ENCODE peak calls at places on chromosome 20, in nine cellular contexts. D, B, W, X, M, Y, O, N and J are unnamed samples.

GRCh38 chr20:3239026-3239866 is at the start of gene SLC4A11:
- DNase-seq in D (peak), B (peak), W (peak), X (no peak), M (peak), Y (peak), O (peak), N (peak), J (no peak)

GRCh38 chr20:2599265-2600060 is 53.0 kb upstream of the NOP56 start:
- DNase-seq in D (no peak), B (peak), W (no peak), X (no peak), M (no peak), Y (peak), O (peak), N (no peak), J (no peak)

GRCh38 chr20:58071500-58071804 is 157.0 kb downstream of the ANKRD60 start:
- DNase-seq in D (no peak), B (no peak), W (no peak), X (no peak), M (no peak), Y (no peak), O (no peak), N (no peak), J (no peak)

GRCh38 chr20:56995635-56996075 is 270.8 kb downstream of the BMP7 start:
- DNase-seq in D (peak), B (peak), W (peak), X (no peak), M (peak), Y (no peak), O (peak), N (no peak), J (no peak)

GRCh38 chr20:1477896-1478490 is 11.3 kb upstream of the NSFL1C start:
- DNase-seq in D (no peak), B (no peak), W (no peak), X (no peak), M (no peak), Y (no peak), O (no peak), N (no peak), J (no peak)

GRCh38 chr20:29427201-29428060 is 1830.0 kb upstream of the DEFB115 start:
- DNase-seq in D (no peak), B (no peak), W (no peak), X (no peak), M (no peak), Y (no peak), O (no peak), N (no peak), J (no peak)

GRCh38 chr20:58716476-58717277 is 24.1 kb downstream of the NPEPL1 start:
- DNase-seq in D (peak), B (peak), W (no peak), X (no peak), M (peak), Y (peak), O (peak), N (no peak), J (no peak)

GRCh38 chr20:56289652-56290051 is 41.1 kb downstream of the MC3R start:
- DNase-seq in D (no peak), B (no peak), W (no peak), X (no peak), M (no peak), Y (no peak), O (no peak), N (no peak), J (no peak)

GRCh38 chr20:17822039-17822438 is 122.3 kb downstream of the BANF2 start:
- DNase-seq in D (peak), B (no peak), W (peak), X (no peak), M (peak), Y (peak), O (no peak), N (no peak), J (no peak)

GRCh38 chr20:57671662-57672061 is 38.2 kb downstream of the PMEPA1 start:
- DNase-seq in D (peak), B (no peak), W (peak), X (no peak), M (no peak), Y (no peak), O (no peak), N (no peak), J (no peak)

GRCh38 chr20:23007462-23007861 is 27.6 kb upstream of the SSTR4 start:
- DNase-seq in D (no peak), B (no peak), W (no peak), X (no peak), M (no peak), Y (no peak), O (no peak), N (no peak), J (no peak)

GRCh38 chr20:3235661-3236324 is 3.2 kb downstream of the SLC4A11 start:
- DNase-seq in D (peak), B (no peak), W (peak), X (no peak), M (no peak), Y (no peak), O (no peak), N (peak), J (no peak)

GRCh38 chr20:21352703-21353102 is 44.6 kb downstream of the NKX2-4 start:
- DNase-seq in D (no peak), B (no peak), W (peak), X (no peak), M (peak), Y (no peak), O (no peak), N (peak), J (peak)

GRCh38 chr20:43448748-43449535 is 8.8 kb upstream of the SRSF6 start:
- DNase-seq in D (peak), B (peak), W (peak), X (no peak), M (peak), Y (peak), O (peak), N (peak), J (no peak)

GRCh38 chr20:37262516-37262915 is 902 bp upstream of the GHRH start:
- DNase-seq in D (no peak), B (no peak), W (no peak), X (no peak), M (no peak), Y (no peak), O (no peak), N (no peak), J (no peak)

GRCh38 chr20:15895126-15895525 is 678.1 kb downstream of the KIF16B start:
- DNase-seq in D (no peak), B (no peak), W (no peak), X (no peak), M (no peak), Y (no peak), O (no peak), N (no peak), J (no peak)

DNA sequence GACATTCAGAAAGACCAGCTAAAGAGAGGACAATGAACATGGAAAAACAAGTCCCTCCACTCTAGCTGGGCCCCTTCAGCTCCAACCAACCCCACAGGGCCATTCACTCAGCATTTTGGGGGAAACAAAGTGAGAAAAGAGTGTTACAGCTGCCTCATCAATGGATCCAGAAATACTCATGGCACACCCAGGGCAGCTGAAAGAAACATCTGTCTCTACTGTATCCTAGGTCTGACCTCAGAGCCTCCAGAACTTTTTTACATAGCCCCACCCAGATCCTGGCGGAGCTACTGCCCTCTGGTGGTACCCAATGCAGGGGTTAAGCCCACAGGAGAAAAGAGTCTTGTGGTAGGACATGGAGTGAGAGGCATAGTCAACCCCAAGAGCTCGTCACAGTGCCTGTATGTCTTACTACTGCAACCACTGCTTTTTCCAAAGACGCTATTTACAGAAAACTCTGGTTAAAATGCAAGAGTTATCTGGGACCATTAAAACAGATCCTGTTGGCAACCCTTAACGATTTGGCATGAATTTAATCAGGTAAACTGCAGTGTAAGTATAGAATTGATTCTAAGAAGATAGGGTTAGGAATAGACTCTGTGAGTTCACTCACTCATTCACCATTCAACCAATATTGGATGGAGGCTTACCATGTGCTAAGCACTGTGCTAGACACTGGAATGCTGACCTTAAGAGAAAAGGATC is 37.4 kb upstream of the FAM83C start:
- DNase-seq in D (peak), B (peak), W (peak), X (no peak), M (peak), Y (peak), O (peak), N (no peak), J (no peak)
- TF ChIP-seq CTCF in D (peak), B (peak), W (peak), X (no peak), M (peak), Y (peak), O (peak), N (peak), J (peak)

DNA sequence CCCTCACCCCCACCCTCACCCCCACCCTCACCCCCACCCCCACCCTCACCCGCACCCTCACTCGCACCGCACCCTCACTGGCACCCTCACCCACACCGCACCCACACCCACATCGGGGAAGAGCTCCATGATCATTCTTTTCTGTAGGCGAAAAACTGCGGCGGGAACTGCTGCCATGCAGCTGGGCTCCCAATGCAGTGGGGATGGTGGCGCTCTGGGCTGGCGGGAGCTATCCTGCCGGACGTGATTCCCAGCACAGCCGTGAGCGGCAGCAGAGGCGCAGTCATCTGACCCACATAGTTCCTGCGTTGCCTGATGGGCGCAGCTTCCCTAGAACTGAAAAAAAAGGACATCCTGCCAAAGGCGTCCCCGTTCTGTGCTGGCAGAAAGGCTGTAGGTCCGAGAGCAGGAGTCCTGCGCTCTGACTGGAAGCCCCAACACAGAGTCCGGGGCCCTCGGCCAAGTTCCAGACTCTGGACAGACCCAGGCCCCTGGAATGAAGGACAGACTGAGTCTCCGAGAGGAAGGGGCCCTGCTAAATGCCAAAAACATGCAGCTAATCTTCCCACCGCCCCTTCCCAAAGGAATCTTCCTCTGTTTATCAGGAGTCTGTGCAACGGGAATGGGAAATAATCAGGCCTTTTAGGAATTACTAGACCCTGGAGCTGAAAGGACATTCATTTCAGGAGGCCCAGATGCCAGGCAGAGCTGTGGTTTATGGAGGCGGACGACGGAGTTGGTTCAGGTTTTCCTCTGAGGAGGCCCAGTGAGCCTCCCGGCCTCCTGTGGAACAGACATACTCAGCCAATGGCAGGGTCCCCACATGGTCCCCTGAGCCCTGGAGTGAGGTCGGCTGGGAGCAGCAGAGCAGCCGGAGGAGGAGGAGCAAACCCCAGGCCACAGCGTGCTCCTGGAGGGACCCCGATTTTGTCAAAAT is 14.1 kb upstream of the TCFL5 start:
- DNase-seq in D (no peak), B (peak), W (peak), X (peak), M (peak), Y (peak), O (peak), N (peak), J (no peak)
- H3K4me3 ChIP-seq in D (no peak), B (no peak), W (no peak), X (no peak), M (peak), Y (no peak), O (no peak), N (no peak), J (no peak)

DNA sequence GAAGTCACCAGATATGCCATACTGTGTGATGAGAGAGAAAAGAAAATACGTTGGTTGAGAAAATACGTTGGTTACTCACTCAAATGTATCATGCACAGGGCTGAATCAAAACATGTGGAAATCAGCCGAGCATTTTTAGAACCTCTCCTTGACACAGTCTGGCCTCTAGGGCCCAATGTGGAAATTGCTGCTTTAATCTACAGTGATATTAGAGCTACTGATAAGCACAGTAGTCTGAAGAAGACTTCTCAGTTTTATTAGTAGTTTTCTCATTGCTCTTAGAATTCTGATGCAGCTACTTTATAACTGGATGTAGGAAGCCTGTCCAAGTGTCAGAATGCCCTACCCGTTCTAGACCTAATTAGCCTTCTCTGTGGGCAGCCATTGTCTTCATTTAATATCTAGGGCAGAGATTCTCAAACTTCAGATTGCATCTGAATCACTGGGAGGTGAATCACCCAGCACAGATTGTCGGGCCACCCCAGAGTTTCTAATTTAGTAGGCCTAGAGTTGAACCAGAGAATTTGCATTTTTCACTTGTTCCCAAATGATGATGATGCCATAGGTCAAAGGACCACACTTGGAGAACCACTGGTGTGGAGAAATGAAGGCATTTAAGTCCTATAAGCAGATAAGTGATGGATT is 229.1 kb downstream of the PLCB1 start:
- DNase-seq in D (peak), B (no peak), W (peak), X (no peak), M (no peak), Y (no peak), O (no peak), N (no peak), J (no peak)
- TF ChIP-seq CTCF in D (peak), B (no peak), W (no peak), X (no peak), M (no peak), Y (no peak), O (no peak), N (no peak), J (no peak)

DNA sequence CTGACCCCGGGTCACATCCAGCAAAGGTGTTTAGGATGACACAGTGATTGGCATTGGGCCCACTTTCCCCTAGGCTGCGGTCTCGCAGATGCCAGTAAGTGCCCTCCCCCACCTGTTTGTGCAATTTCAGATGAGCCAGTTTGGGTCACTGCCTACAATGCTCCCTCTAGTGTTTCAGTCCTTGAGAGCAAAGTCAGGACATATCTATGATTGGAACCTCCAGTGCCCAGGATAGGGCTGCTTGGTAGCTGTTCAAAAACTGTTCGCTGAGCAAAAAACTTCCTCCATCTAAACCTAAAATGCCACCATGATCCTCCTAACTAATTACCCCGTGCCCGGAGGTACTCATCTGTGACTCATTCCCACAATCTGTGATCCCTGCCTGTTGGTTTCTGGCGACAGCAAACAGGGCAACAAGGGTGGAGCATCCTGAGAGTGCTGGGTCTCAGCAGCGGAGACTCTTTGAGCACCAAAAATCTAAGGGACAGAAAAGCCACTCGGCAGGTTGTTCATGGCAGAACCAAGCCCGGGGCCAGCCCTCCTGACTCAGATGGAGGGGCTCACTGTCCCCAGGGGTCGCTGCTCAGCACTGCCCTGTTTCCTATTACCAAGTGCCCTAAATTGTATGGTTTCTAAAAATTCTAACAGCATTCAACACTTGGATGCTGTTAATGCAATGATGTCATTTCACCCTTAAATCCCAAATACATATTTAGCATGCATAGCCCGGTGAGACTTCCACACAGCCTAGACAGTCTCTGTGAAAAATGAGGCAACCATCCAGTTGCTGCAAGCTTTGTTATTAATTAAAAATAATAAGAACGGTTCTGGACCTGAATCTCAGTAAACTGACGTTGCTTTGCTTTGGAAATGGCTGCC is 5.0 kb downstream of the VSX1 start:
- DNase-seq in D (peak), B (peak), W (peak), X (no peak), M (peak), Y (peak), O (peak), N (no peak), J (no peak)
- H3K4me3 ChIP-seq in D (no peak), B (peak), W (peak), X (peak), M (peak), Y (no peak), O (no peak), N (no peak), J (no peak)

GRCh38 chr20:62352402-62353288 is 14.5 kb downstream of the LAMA5 start:
- DNase-seq in D (no peak), B (no peak), W (no peak), X (no peak), M (no peak), Y (no peak), O (no peak), N (no peak), J (no peak)
- TF ChIP-seq CTCF in D (no peak), B (no peak), W (no peak), X (peak), M (no peak), Y (peak), O (no peak), N (no peak), J (no peak)

GRCh38 chr20:63233061-63233344 is 2.7 kb upstream of the BIRC7 start:
- DNase-seq in D (no peak), B (no peak), W (no peak), X (no peak), M (no peak), Y (no peak), O (no peak), N (no peak), J (no peak)

GRCh38 chr20:63233924-63234323 is 1.8 kb upstream of the BIRC7 start:
- DNase-seq in D (no peak), B (no peak), W (no peak), X (no peak), M (no peak), Y (no peak), O (no peak), N (no peak), J (no peak)

GRCh38 chr20:63234693-63235398 is 859 bp upstream of the BIRC7 start:
- DNase-seq in D (no peak), B (peak), W (no peak), X (no peak), M (peak), Y (peak), O (peak), N (no peak), J (no peak)

GRCh38 chr20:63236116-63236837 is 572 bp downstream of the BIRC7 start:
- DNase-seq in D (no peak), B (no peak), W (no peak), X (no peak), M (no peak), Y (no peak), O (no peak), N (no peak), J (no peak)

DNA sequence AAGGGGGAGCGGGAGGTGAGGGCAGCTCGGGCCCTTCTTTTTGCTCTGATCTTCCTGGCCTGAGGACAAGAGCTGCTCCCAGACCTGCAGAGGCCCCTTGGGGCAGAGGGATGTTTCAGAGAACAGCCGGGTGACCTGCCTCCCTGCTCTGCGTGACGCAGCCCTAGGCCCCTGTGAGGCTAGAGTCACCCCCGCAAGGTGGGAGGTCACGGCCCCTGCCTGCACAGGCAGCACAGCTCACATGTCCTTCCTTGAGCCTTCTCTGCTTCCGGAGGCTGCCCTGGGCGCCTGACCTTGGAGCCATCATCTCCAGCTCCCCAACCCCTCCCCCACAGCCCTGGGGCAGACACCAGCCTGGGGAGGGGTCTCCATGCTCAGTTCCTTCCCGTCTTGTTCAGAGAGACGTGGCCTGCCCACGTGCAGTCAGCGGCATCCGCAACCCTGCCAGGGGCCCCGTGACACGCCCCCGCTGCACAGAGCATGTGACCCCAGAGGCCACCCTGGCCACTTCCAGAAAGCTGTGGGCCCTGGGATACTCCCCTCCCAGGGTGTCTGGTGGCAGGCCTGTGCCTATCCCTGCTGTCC is at the start of gene BIRC7:
- DNase-seq in D (peak), B (no peak), W (no peak), X (no peak), M (no peak), Y (no peak), O (no peak), N (no peak), J (no peak)
- H3K4me3 ChIP-seq in D (no peak), B (no peak), W (no peak), X (no peak), M (peak), Y (no peak), O (no peak), N (no peak), J (no peak)

DNA sequence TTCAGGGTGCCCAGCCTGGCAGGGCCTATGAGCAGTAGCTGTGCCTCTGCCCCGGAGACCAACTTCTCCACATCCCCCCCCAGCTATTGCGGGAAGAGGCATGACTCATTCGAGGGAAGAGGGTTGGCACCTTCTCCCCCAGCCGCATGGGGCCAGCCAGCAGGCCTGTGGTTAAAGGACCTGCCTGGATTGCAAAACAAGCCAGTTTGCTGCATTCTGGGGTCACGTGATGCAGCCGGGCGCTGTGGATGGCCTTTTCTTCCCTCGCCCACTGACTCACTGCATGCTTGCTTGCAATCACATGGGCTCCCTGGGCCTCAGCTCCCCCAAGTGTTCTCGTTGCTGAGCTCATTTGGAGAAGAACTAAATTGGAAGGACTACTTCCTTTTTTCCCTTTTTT is 182.5 kb downstream of the MAFB start:
- DNase-seq in D (peak), B (no peak), W (peak), X (peak), M (peak), Y (peak), O (peak), N (peak), J (peak)
- TF ChIP-seq CTCF in D (peak), B (no peak), W (no peak), X (no peak), M (no peak), Y (no peak), O (no peak), N (no peak), J (no peak)